ENCODE peak calls at places on chromosomes 2 and 18, in six cellular contexts. L is AG10803, J is fibroblast of lung, K is heart left ventricle, A is WTC11, P is AG09319. Z is an unnamed sample.

GRCh38 chr18:48167901-48168300 is 237.4 kb upstream of the SMAD2 start:
- DNase-seq in K (no peak), A (no peak), P (no peak), L (no peak), J (no peak), Z (no peak)

GRCh38 chr2:112137516-112138142 is 556 bp upstream of the FBLN7 start:
- DNase-seq in J (peak; percentile 3), A (no peak), P (no peak), K (no peak), L (peak; percentile 39), Z (no peak)

GRCh38 chr18:9055185-9055584 is 47.3 kb upstream of the NDUFV2 start:
- DNase-seq in P (peak; percentile 69), A (no peak), K (no peak), J (peak; percentile 90), L (peak; percentile 93), Z (no peak)

GRCh38 chr18:38369772-38370690 is 804.4 kb upstream of the CELF4 start:
- DNase-seq in L (no peak), K (no peak), A (no peak), P (no peak), J (no peak), Z (no peak)

GRCh38 chr18:61727241-61727640 is 165.6 kb downstream of the RNF152 start:
- DNase-seq in P (no peak), K (no peak), L (peak; percentile 19), J (peak; percentile 68), A (no peak), Z (no peak)

GRCh38 chr2:19653336-19653908 is 248.4 kb downstream of the TTC32 start:
- DNase-seq in P (no peak), K (no peak), L (no peak), A (no peak), J (no peak), Z (no peak)

GRCh38 chr2:153487482-153487881 is 8.9 kb upstream of the RPRM start:
- DNase-seq in A (no peak), K (no peak), P (no peak), L (no peak), J (no peak), Z (no peak)

GRCh38 chr2:236162031-236162803 is 6.0 kb downstream of the GBX2 start:
- DNase-seq in A (peak; percentile 28), P (no peak), K (no peak), J (no peak), L (no peak), Z (no peak)

GRCh38 chr2:101957036-101957435 is 34.7 kb upstream of the IL1R2 start:
- DNase-seq in P (no peak), J (no peak), K (no peak), A (no peak), L (no peak), Z (no peak)

GRCh38 chr2:225006730-225007129 is 35.5 kb downstream of the DOCK10 start:
- DNase-seq in A (no peak), L (no peak), K (no peak), P (no peak), J (no peak), Z (no peak)

GRCh38 chr2:136191041-136191440 is 73.1 kb upstream of the CXCR4 start:
- DNase-seq in K (no peak), J (no peak), P (no peak), L (no peak), A (no peak), Z (no peak)

GRCh38 chr2:48482313-48482712 is 47.6 kb upstream of the STON1 start:
- DNase-seq in J (peak; percentile 94), A (no peak), P (no peak), K (no peak), L (peak; percentile 43), Z (no peak)

GRCh38 chr18:10519999-10520935 is 5.6 kb upstream of the NAPG start:
- DNase-seq in A (peak; percentile 74), K (peak; percentile 89), J (peak; percentile 85), L (peak; percentile 97), P (peak; percentile 87), Z (peak; percentile 88)

GRCh38 chr18:48023334-48024008 is 93.0 kb upstream of the SMAD2 start:
- DNase-seq in L (peak; percentile 43), K (no peak), A (peak; percentile 63), J (peak; percentile 84), P (no peak), Z (peak; percentile 36)

GRCh38 chr2:186058604-186059003 is 320.0 kb downstream of the FSIP2 start:
- DNase-seq in J (no peak), K (no peak), A (no peak), L (no peak), P (no peak), Z (no peak)

GRCh38 chr2:208285853-208286252 is 19.8 kb downstream of the PIKFYVE start:
- DNase-seq in J (no peak), A (no peak), K (no peak), P (no peak), L (no peak), Z (no peak)

GRCh38 chr18:7111134-7111533 is 6.5 kb downstream of the LAMA1 start:
- DNase-seq in J (no peak), A (no peak), K (no peak), L (no peak), P (no peak), Z (no peak)

GRCh38 chr2:166088634-166089033 is 39.2 kb downstream of the SCN1A start:
- DNase-seq in J (peak; percentile 33), P (no peak), L (no peak), A (no peak), K (no peak), Z (no peak)

GRCh38 chr2:146997488-146997887 is 847.3 kb upstream of the ACVR2A start:
- DNase-seq in K (no peak), A (no peak), L (no peak), P (no peak), J (no peak), Z (no peak)

GRCh38 chr2:221965806-221966205 is 333.0 kb downstream of the PAX3 start:
- DNase-seq in L (no peak), K (no peak), J (no peak), A (no peak), P (no peak), Z (no peak)

GRCh38 chr2:216233281-216233995 is 124.3 kb downstream of the XRCC5 start:
- DNase-seq in P (no peak), L (no peak), K (no peak), J (no peak), A (no peak), Z (no peak)

GRCh38 chr2:196112408-196113039 is 43.9 kb upstream of the DNAH7 start:
- DNase-seq in P (peak; percentile 56), A (no peak), J (peak; percentile 90), L (peak; percentile 96), K (no peak), Z (no peak)

GRCh38 chr18:74436158-74436755 is 20.9 kb downstream of the DIPK1C start:
- DNase-seq in P (no peak), L (no peak), A (no peak), K (no peak), J (no peak), Z (no peak)

GRCh38 chr2:241064008-241064801 is 37.9 kb downstream of the MTERF4 start:
- DNase-seq in P (no peak), K (no peak), L (no peak), A (peak; percentile 43), J (no peak), Z (peak; percentile 71)

DNA sequence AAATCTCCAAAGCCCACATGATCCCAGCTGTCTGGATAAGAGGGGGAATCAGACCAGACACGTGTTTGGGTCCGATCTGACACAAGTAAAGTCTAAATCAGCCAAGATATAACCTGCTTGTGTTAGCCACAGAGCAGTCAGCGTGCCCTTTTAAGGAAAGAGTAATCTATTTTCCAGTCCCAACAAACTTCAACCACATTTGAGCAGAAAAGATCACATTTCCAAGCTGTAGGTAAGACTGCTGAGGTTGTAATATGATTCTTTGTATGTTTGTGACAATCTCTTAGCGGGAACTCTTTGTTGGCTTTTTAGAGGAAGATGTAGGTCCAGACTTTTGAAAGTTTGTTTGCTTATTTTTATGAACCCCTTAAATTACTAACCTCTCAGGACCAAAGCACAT is 334.7 kb downstream of the SLC4A3 start:
- DNase-seq in A (no peak), J (no peak), P (no peak), K (no peak), L (no peak), Z (no peak)
- TF ChIP-seq CTCF in A (no peak), J (no peak), P (no peak), K (no peak), L (no peak), Z (no peak)

DNA sequence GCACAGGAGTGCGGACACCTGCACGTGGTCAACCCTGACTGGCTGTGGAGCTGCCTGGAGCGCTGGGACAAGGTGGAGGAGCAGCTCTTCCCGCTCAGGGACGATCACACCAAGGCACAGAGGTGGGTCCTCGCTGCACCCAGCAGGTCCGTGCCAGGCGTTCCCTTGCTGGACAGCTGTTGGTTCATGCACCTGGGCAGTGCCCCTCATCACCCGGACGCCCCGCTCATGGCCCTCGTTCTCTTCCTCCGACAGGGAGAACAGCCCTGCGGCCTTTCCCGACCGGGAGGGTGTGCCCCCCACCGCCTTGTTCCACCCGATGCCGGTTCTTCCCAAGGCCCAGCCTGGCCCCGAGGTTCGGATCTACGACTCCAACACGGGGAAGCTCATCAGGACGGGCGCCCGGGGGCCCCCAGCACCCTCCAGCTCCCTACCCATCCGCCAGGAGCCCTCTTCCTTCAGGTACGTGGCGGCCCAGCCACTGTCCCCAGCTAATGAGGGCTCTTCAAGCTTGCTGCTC is 38.0 kb downstream of the CTDP1 start:
- DNase-seq in J (no peak), P (no peak), L (no peak), A (no peak), K (no peak), Z (peak; percentile 37)
- TF ChIP-seq CTCF in J (no peak), P (no peak), L (no peak), A (no peak), K (no peak), Z (no peak)

GRCh38 chr18:52283927-52284326 is 56.1 kb upstream of the DCC start:
- DNase-seq in J (no peak), K (no peak), A (no peak), L (no peak), P (no peak), Z (no peak)

GRCh38 chr18:52286675-52287074 is 53.3 kb upstream of the DCC start:
- DNase-seq in K (no peak), J (no peak), P (no peak), L (no peak), A (no peak), Z (no peak)

GRCh38 chr18:52287151-52287550 is 52.8 kb upstream of the DCC start:
- DNase-seq in P (no peak), J (peak; percentile 58), K (no peak), L (peak; percentile 7), A (no peak), Z (no peak)

GRCh38 chr18:52288403-52289004 is 51.5 kb upstream of the DCC start:
- DNase-seq in A (peak; percentile 75), K (no peak), P (no peak), J (no peak), L (peak; percentile 1), Z (peak; percentile 51)
- TF ChIP-seq CTCF in A (peak; percentile 88), K (peak; percentile 19), P (peak; percentile 15), J (no peak), L (peak; percentile 58), Z (peak; percentile 50)

DNA sequence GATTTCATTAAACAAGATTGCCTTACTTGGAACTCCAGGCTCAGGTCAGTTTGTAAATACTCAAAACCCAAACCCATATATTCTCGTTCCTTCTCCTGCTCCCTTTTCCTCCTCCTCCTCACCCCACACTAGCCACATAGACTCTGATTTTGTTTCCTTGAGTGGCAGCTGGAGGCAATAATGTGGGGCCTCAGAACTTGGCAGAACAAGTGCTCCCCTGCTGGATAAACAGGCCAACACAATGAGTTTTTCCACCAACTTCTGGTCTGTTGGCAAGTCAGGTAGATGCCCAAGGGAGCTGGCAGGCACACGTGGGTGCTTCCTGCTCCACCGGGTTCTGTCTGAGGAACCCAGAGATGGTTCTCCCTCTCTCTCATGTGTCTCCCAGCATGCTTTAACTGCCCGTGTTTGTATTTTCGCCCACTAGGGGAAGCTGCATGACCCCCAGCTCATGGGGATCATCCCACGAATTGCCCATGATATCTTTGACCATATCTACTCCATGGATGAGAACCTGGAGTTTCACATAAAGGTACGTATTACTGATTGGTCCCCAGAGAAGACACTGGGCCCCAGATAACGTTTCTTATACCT is 61.9 kb downstream of the KIF5C start:
- DNase-seq in A (no peak), J (no peak), P (no peak), L (no peak), K (no peak), Z (no peak)
- TF ChIP-seq CTCF in A (no peak), J (no peak), P (no peak), L (no peak), K (no peak), Z (no peak)